ENCODE peak calls at places on chromosome 6, in seven cellular contexts. One of them, this sample, is unnamed.
A peak's percentile ranks its signal among the peaks of the same experiment; 100 is the strongest.

GRCh38 chr6:128882991-128883571 is at the start of gene LAMA2:
- DNase-seq in activated T-cell treated with anti-CD3 and anti-CD28 coated beads for 1 hour: no peak
- DNase-seq in AML-193: no peak
- DNase-seq in pancreas: peak; percentile 46
- DNase-seq in CD4-positive, alpha-beta T cell: no peak
- DNase-seq in activated CD4-positive, CD25-positive, alpha-beta regulatory T cell: no peak
- DNase-seq in ACHN: peak; percentile 34
- DNase-seq in this sample: peak; percentile 92

GRCh38 chr6:134119481-134119880 is 67.1 kb upstream of the SLC2A12 start:
- DNase-seq in pancreas: no peak
- DNase-seq in AML-193: no peak
- DNase-seq in CD4-positive, alpha-beta T cell: no peak
- DNase-seq in activated CD4-positive, CD25-positive, alpha-beta regulatory T cell: no peak
- DNase-seq in ACHN: no peak
- DNase-seq in activated T-cell treated with anti-CD3 and anti-CD28 coated beads for 1 hour: no peak
- DNase-seq in this sample: no peak

GRCh38 chr6:72422126-72422680 is 199.7 kb upstream of the KCNQ5 start:
- DNase-seq in AML-193: no peak
- DNase-seq in CD4-positive, alpha-beta T cell: no peak
- DNase-seq in ACHN: no peak
- DNase-seq in activated CD4-positive, CD25-positive, alpha-beta regulatory T cell: no peak
- DNase-seq in pancreas: no peak
- DNase-seq in activated T-cell treated with anti-CD3 and anti-CD28 coated beads for 1 hour: no peak
- DNase-seq in this sample: no peak

GRCh38 chr6:39821739-39822532 is 29.8 kb downstream of the DAAM2 start:
- DNase-seq in ACHN: no peak
- DNase-seq in pancreas: no peak
- DNase-seq in AML-193: no peak
- DNase-seq in CD4-positive, alpha-beta T cell: no peak
- DNase-seq in activated T-cell treated with anti-CD3 and anti-CD28 coated beads for 1 hour: no peak
- DNase-seq in activated CD4-positive, CD25-positive, alpha-beta regulatory T cell: no peak
- DNase-seq in this sample: peak; percentile 81

GRCh38 chr6:72755752-72756151 is 133.9 kb downstream of the KCNQ5 start:
- DNase-seq in activated T-cell treated with anti-CD3 and anti-CD28 coated beads for 1 hour: no peak
- DNase-seq in activated CD4-positive, CD25-positive, alpha-beta regulatory T cell: no peak
- DNase-seq in CD4-positive, alpha-beta T cell: no peak
- DNase-seq in AML-193: no peak
- DNase-seq in pancreas: no peak
- DNase-seq in ACHN: no peak
- DNase-seq in this sample: no peak

GRCh38 chr6:108559884-108560462 is 744 bp upstream of the FOXO3 start:
- DNase-seq in pancreas: peak; percentile 79
- DNase-seq in ACHN: peak; percentile 75
- DNase-seq in CD4-positive, alpha-beta T cell: peak; percentile 36
- DNase-seq in activated CD4-positive, CD25-positive, alpha-beta regulatory T cell: no peak
- DNase-seq in AML-193: peak; percentile 59
- DNase-seq in activated T-cell treated with anti-CD3 and anti-CD28 coated beads for 1 hour: peak; percentile 11
- DNase-seq in this sample: peak; percentile 93

GRCh38 chr6:147366290-147366689 is 142.2 kb upstream of the SAMD5 start:
- DNase-seq in activated T-cell treated with anti-CD3 and anti-CD28 coated beads for 1 hour: no peak
- DNase-seq in activated CD4-positive, CD25-positive, alpha-beta regulatory T cell: no peak
- DNase-seq in CD4-positive, alpha-beta T cell: no peak
- DNase-seq in ACHN: no peak
- DNase-seq in AML-193: no peak
- DNase-seq in pancreas: no peak
- DNase-seq in this sample: no peak

GRCh38 chr6:14290448-14291388 is 173.1 kb downstream of the CD83 start:
- DNase-seq in activated CD4-positive, CD25-positive, alpha-beta regulatory T cell: no peak
- DNase-seq in ACHN: no peak
- DNase-seq in pancreas: no peak
- DNase-seq in AML-193: no peak
- DNase-seq in CD4-positive, alpha-beta T cell: no peak
- DNase-seq in activated T-cell treated with anti-CD3 and anti-CD28 coated beads for 1 hour: no peak
- DNase-seq in this sample: no peak

GRCh38 chr6:72657798-72658197 is 35.9 kb downstream of the KCNQ5 start:
- DNase-seq in CD4-positive, alpha-beta T cell: no peak
- DNase-seq in activated T-cell treated with anti-CD3 and anti-CD28 coated beads for 1 hour: no peak
- DNase-seq in ACHN: peak; percentile 45
- DNase-seq in activated CD4-positive, CD25-positive, alpha-beta regulatory T cell: no peak
- DNase-seq in AML-193: no peak
- DNase-seq in pancreas: no peak
- DNase-seq in this sample: no peak

GRCh38 chr6:93423542-93423941 is 4.2 kb upstream of the EPHA7 start:
- DNase-seq in pancreas: no peak
- DNase-seq in CD4-positive, alpha-beta T cell: no peak
- DNase-seq in activated T-cell treated with anti-CD3 and anti-CD28 coated beads for 1 hour: no peak
- DNase-seq in AML-193: no peak
- DNase-seq in activated CD4-positive, CD25-positive, alpha-beta regulatory T cell: no peak
- DNase-seq in ACHN: peak; percentile 77
- DNase-seq in this sample: peak; percentile 70

GRCh38 chr6:108874470-108875160 is 26.4 kb downstream of the ARMC2 start:
- DNase-seq in activated T-cell treated with anti-CD3 and anti-CD28 coated beads for 1 hour: peak; percentile 6
- DNase-seq in ACHN: no peak
- DNase-seq in activated CD4-positive, CD25-positive, alpha-beta regulatory T cell: peak; percentile 8
- DNase-seq in AML-193: peak; percentile 88
- DNase-seq in pancreas: no peak
- DNase-seq in CD4-positive, alpha-beta T cell: no peak
- DNase-seq in this sample: no peak

GRCh38 chr6:133170602-133171001 is 70.6 kb upstream of the EYA4 start:
- DNase-seq in CD4-positive, alpha-beta T cell: no peak
- DNase-seq in AML-193: no peak
- DNase-seq in activated T-cell treated with anti-CD3 and anti-CD28 coated beads for 1 hour: no peak
- DNase-seq in pancreas: no peak
- DNase-seq in ACHN: no peak
- DNase-seq in activated CD4-positive, CD25-positive, alpha-beta regulatory T cell: no peak
- DNase-seq in this sample: no peak

GRCh38 chr6:35419431-35419830 is 32.7 kb upstream of the FANCE start:
- DNase-seq in activated T-cell treated with anti-CD3 and anti-CD28 coated beads for 1 hour: no peak
- DNase-seq in CD4-positive, alpha-beta T cell: no peak
- DNase-seq in ACHN: no peak
- DNase-seq in AML-193: no peak
- DNase-seq in activated CD4-positive, CD25-positive, alpha-beta regulatory T cell: no peak
- DNase-seq in pancreas: no peak
- DNase-seq in this sample: no peak

GRCh38 chr6:28807682-28808280 is 116.0 kb downstream of the TRIM27 start:
- DNase-seq in pancreas: no peak
- DNase-seq in ACHN: peak; percentile 60
- DNase-seq in AML-193: peak; percentile 73
- DNase-seq in activated CD4-positive, CD25-positive, alpha-beta regulatory T cell: no peak
- DNase-seq in activated T-cell treated with anti-CD3 and anti-CD28 coated beads for 1 hour: no peak
- DNase-seq in CD4-positive, alpha-beta T cell: no peak
- DNase-seq in this sample: no peak

GRCh38 chr6:12386816-12387215 is 96.7 kb downstream of the EDN1 start:
- DNase-seq in pancreas: no peak
- DNase-seq in CD4-positive, alpha-beta T cell: no peak
- DNase-seq in ACHN: no peak
- DNase-seq in AML-193: no peak
- DNase-seq in activated T-cell treated with anti-CD3 and anti-CD28 coated beads for 1 hour: no peak
- DNase-seq in activated CD4-positive, CD25-positive, alpha-beta regulatory T cell: no peak
- DNase-seq in this sample: no peak

GRCh38 chr6:2109796-2110195 is 135.6 kb downstream of the GMDS start:
- DNase-seq in activated CD4-positive, CD25-positive, alpha-beta regulatory T cell: no peak
- DNase-seq in pancreas: no peak
- DNase-seq in ACHN: no peak
- DNase-seq in CD4-positive, alpha-beta T cell: no peak
- DNase-seq in activated T-cell treated with anti-CD3 and anti-CD28 coated beads for 1 hour: no peak
- DNase-seq in AML-193: no peak
- DNase-seq in this sample: no peak

GRCh38 chr6:93183513-93183912 is 235.8 kb downstream of the EPHA7 start:
- DNase-seq in ACHN: no peak
- DNase-seq in activated T-cell treated with anti-CD3 and anti-CD28 coated beads for 1 hour: no peak
- DNase-seq in activated CD4-positive, CD25-positive, alpha-beta regulatory T cell: no peak
- DNase-seq in pancreas: no peak
- DNase-seq in AML-193: no peak
- DNase-seq in CD4-positive, alpha-beta T cell: no peak
- DNase-seq in this sample: no peak

GRCh38 chr6:37819802-37820712 is 530 bp downstream of the ZFAND3 start:
- DNase-seq in activated T-cell treated with anti-CD3 and anti-CD28 coated beads for 1 hour: peak; percentile 15
- DNase-seq in ACHN: peak; percentile 83
- DNase-seq in CD4-positive, alpha-beta T cell: peak; percentile 27
- DNase-seq in activated CD4-positive, CD25-positive, alpha-beta regulatory T cell: no peak
- DNase-seq in AML-193: peak; percentile 71
- DNase-seq in pancreas: peak; percentile 67
- DNase-seq in this sample: peak; percentile 82

This sample was measured in sigmoid colon.